ENCODE peak calls at places on chromosomes 2 and 18, in six cellular contexts. I is Caco-2; H is MM.1S; F is astrocyte of the spinal cord; J is CD8-positive, alpha-beta T cell; P is fibroblast of mammary gland. K is an unnamed sample.

GRCh38 chr2:143685439-143686078 is 556.3 kb downstream of the ARHGAP15 start:
- DNase-seq in I (no peak), H (no peak), F (no peak), J (no peak), P (no peak), K (no peak)

GRCh38 chr2:229230911-229231310 is 40.2 kb downstream of the PID1 start:
- DNase-seq in I (no peak), H (no peak), F (no peak), J (no peak), P (no peak), K (no peak)

GRCh38 chr18:78138993-78139496 is 840.6 kb upstream of the SALL3 start:
- DNase-seq in I (no peak), H (no peak), F (no peak), J (no peak), P (no peak), K (no peak)

GRCh38 chr2:212228651-212229253 is 309.9 kb downstream of the ERBB4 start:
- DNase-seq in I (no peak), H (no peak), F (peak), J (no peak), P (peak), K (no peak)

GRCh38 chr2:156343096-156343939 is 10.8 kb upstream of the NR4A2 start:
- DNase-seq in I (no peak), H (peak), F (no peak), J (no peak), P (no peak), K (no peak)

GRCh38 chr2:28080911-28081310 is 190.4 kb downstream of the BABAM2 start:
- DNase-seq in I (peak), H (no peak), F (peak), J (no peak), P (peak), K (no peak)

GRCh38 chr2:158740127-158740526 is 55.0 kb upstream of the DAPL1 start:
- DNase-seq in I (no peak), H (no peak), F (no peak), J (no peak), P (peak), K (no peak)

GRCh38 chr2:237307495-237307894 is 106.5 kb downstream of the COL6A3 start:
- DNase-seq in I (no peak), H (no peak), F (no peak), J (no peak), P (no peak), K (no peak)

GRCh38 chr18:26386002-26386401 is 159.8 kb downstream of the TAF4B start:
- DNase-seq in I (peak), H (no peak), F (peak), J (no peak), P (peak), K (no peak)

GRCh38 chr2:25664531-25665307 is 8.7 kb downstream of the DTNB start:
- DNase-seq in I (peak), H (peak), F (peak), J (no peak), P (peak), K (no peak)

GRCh38 chr2:196510246-196510645 is 129.3 kb upstream of the CCDC150 start:
- DNase-seq in I (no peak), H (no peak), F (no peak), J (no peak), P (no peak), K (no peak)

GRCh38 chr18:74266161-74266560 is 25.6 kb downstream of the CYB5A start:
- DNase-seq in I (no peak), H (no peak), F (peak), J (no peak), P (peak), K (no peak)

GRCh38 chr18:2337552-2338141 is 233.7 kb downstream of the METTL4 start:
- DNase-seq in I (no peak), H (peak), F (no peak), J (peak), P (peak), K (peak)

GRCh38 chr18:6553234-6553900 is 138.7 kb upstream of the L3MBTL4 start:
- DNase-seq in I (no peak), H (no peak), F (no peak), J (no peak), P (peak), K (no peak)

GRCh38 chr18:79904357-79905147 is 46.9 kb downstream of the SLC66A2 start:
- DNase-seq in I (no peak), H (no peak), F (no peak), J (no peak), P (no peak), K (no peak)

GRCh38 chr18:12744103-12744502 is 41.3 kb downstream of the PSMG2 start:
- DNase-seq in I (peak), H (peak), F (peak), J (no peak), P (peak), K (peak)

GRCh38 chr2:202267495-202267894 is 1.9 kb downstream of the NOP58 start:
- DNase-seq in I (no peak), H (peak), F (no peak), J (no peak), P (peak), K (peak)

GRCh38 chr2:181022652-181023051 is 42.2 kb downstream of the UBE2E3 start:
- DNase-seq in I (no peak), H (no peak), F (no peak), J (no peak), P (no peak), K (no peak)

GRCh38 chr2:104412384-104412783 is 441.5 kb upstream of the POU3F3 start:
- DNase-seq in I (peak), H (peak), F (peak), J (no peak), P (peak), K (peak)

GRCh38 chr18:79791141-79791972 is 6.4 kb upstream of the KCNG2 start:
- DNase-seq in I (peak), H (no peak), F (peak), J (no peak), P (peak), K (no peak)

GRCh38 chr18:49878996-49879585 is 65.8 kb upstream of the ACAA2 start:
- DNase-seq in I (no peak), H (no peak), F (no peak), J (no peak), P (peak), K (no peak)

GRCh38 chr2:202311823-202312388 is 46.3 kb downstream of the NOP58 start:
- DNase-seq in I (no peak), H (peak), F (no peak), J (no peak), P (no peak), K (no peak)

GRCh38 chr2:69625078-69625788 is 18.3 kb downstream of the AAK1 start:
- DNase-seq in I (no peak), H (no peak), F (no peak), J (no peak), P (no peak), K (no peak)

GRCh38 chr18:10140928-10141327 is 227.1 kb downstream of the VAPA start:
- DNase-seq in I (peak), H (peak), F (no peak), J (no peak), P (peak), K (no peak)

GRCh38 chr18:69752737-69753380 is 194.8 kb downstream of the CD226 start:
- DNase-seq in I (peak), H (no peak), F (no peak), J (no peak), P (no peak), K (no peak)

GRCh38 chr2:39787950-39788349 is 8.9 kb upstream of the THUMPD2 start:
- DNase-seq in I (no peak), H (no peak), F (no peak), J (no peak), P (no peak), K (no peak)

GRCh38 chr2:222844323-222844722 is 16.5 kb upstream of the ACSL3 start:
- DNase-seq in I (no peak), H (no peak), F (peak), J (no peak), P (peak), K (no peak)

GRCh38 chr2:145350011-145350410 is 830.1 kb upstream of the ZEB2 start:
- DNase-seq in I (no peak), H (no peak), F (peak), J (no peak), P (peak), K (no peak)

GRCh38 chr2:144382848-144383247 is 137.1 kb downstream of the ZEB2 start:
- DNase-seq in I (no peak), H (peak), F (peak), J (no peak), P (no peak), K (peak)

GRCh38 chr2:163735692-163736432 is at the start of gene FIGN:
- DNase-seq in I (no peak), H (peak), F (peak), J (no peak), P (peak), K (no peak)

GRCh38 chr18:63141777-63142176 is 177.8 kb downstream of the BCL2 start:
- DNase-seq in I (no peak), H (peak), F (no peak), J (no peak), P (no peak), K (no peak)

GRCh38 chr2:35246702-35247101 is 1108.9 kb upstream of the CRIM1 start:
- DNase-seq in I (no peak), H (no peak), F (no peak), J (no peak), P (no peak), K (no peak)

DNA sequence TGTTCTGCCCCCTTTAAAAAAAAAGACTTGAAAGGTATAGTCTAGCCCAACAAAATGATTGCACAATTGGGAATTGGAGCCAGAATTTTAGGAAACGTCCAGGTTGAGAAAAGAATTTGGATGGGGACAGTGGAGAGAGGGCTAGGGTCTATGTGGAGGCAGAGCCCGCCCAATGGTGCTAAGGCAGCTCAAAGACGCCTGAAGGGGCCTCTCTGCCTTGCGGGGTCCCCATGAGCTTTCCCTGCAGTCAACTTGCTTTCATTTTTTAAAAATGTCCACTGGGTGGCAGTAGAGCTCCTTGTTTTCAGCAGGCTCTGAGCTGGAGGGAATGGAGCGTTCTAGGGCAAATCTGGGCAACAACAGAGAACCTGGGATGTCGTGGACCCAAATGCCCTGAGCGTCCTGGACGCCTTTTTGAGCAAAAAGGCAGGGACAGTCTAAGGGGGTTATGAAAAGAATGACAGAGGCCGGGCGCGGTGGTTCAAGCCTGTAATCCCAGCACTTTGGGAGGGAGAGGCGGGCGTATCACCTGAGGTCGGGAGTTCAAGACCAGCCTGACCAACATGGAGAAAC is 40.2 kb upstream of the ITM2C start:
- DNase-seq in I (peak), H (peak), F (peak), J (peak), P (peak), K (peak)
- H3K4me3 ChIP-seq in I (no peak), H (peak), F (peak), J (no peak), P (peak), K (no peak)

GRCh38 chr2:102141011-102141914 is 1.3 kb upstream of the IL1R1 start:
- DNase-seq in I (no peak), H (no peak), F (peak), J (no peak), P (peak), K (no peak)

GRCh38 chr2:102143450-102143985 is 972 bp downstream of the IL1R1 start:
- DNase-seq in I (no peak), H (no peak), F (peak), J (no peak), P (peak), K (no peak)

GRCh38 chr2:102141915-102142828 is at the start of gene IL1R1:
- DNase-seq in I (peak), H (no peak), F (peak), J (no peak), P (peak), K (no peak)

GRCh38 chr2:102144128-102144527 is 1.6 kb downstream of the IL1R1 start:
- DNase-seq in I (no peak), H (no peak), F (no peak), J (no peak), P (peak), K (no peak)

GRCh38 chr2:102142829-102143449 is 393 bp downstream of the IL1R1 start:
- DNase-seq in I (no peak), H (no peak), F (peak), J (no peak), P (peak), K (no peak)
- H3K4me3 ChIP-seq in I (peak), H (no peak), F (peak), J (no peak), P (peak), K (no peak)

GRCh38 chr2:10329880-10330699 is 27.4 kb downstream of the HPCAL1 start:
- DNase-seq in I (peak), H (no peak), F (peak), J (no peak), P (peak), K (peak)
- H3K4me3 ChIP-seq in I (no peak), H (no peak), F (no peak), J (peak), P (no peak), K (peak)

GRCh38 chr2:23404426-23404825 is 19.4 kb downstream of the KLHL29 start:
- DNase-seq in I (no peak), H (no peak), F (peak), J (no peak), P (peak), K (peak)
- H3K4me3 ChIP-seq in I (no peak), H (no peak), F (no peak), J (no peak), P (no peak), K (no peak)

GRCh38 chr2:66573866-66574265 is 138.9 kb downstream of the MEIS1 start:
- DNase-seq in I (no peak), H (no peak), F (peak), J (no peak), P (no peak), K (no peak)
- H3K4me3 ChIP-seq in I (no peak), H (no peak), F (peak), J (no peak), P (peak), K (no peak)

GRCh38 chr2:29526587-29527586 is 394.5 kb downstream of the ALK start:
- DNase-seq in I (no peak), H (no peak), F (no peak), J (no peak), P (no peak), K (no peak)

GRCh38 chr2:29528371-29528770 is 393.0 kb downstream of the ALK start:
- DNase-seq in I (no peak), H (no peak), F (no peak), J (no peak), P (no peak), K (no peak)

GRCh38 chr2:29527947-29528346 is 393.4 kb downstream of the ALK start:
- DNase-seq in I (no peak), H (no peak), F (no peak), J (no peak), P (no peak), K (no peak)

GRCh38 chr2:29530281-29530680 is 391.1 kb downstream of the ALK start:
- DNase-seq in I (no peak), H (no peak), F (no peak), J (no peak), P (no peak), K (no peak)

GRCh38 chr2:29528891-29529520 is 392.4 kb downstream of the ALK start:
- DNase-seq in I (no peak), H (no peak), F (peak), J (no peak), P (peak), K (peak)
- H3K4me3 ChIP-seq in I (no peak), H (no peak), F (no peak), J (no peak), P (no peak), K (no peak)

GRCh38 chr2:241094924-241095420 is 7.1 kb downstream of the MTERF4 start:
- DNase-seq in I (no peak), H (no peak), F (no peak), J (no peak), P (no peak), K (no peak)
- H3K4me3 ChIP-seq in I (no peak), H (no peak), F (no peak), J (peak), P (no peak), K (no peak)

GRCh38 chr18:35303610-35304009 is 13.6 kb upstream of the ZSCAN30 start:
- DNase-seq in I (no peak), H (no peak), F (no peak), J (no peak), P (no peak), K (no peak)
- H3K4me3 ChIP-seq in I (no peak), H (no peak), F (no peak), J (no peak), P (no peak), K (no peak)

GRCh38 chr2:127358971-127359370 is 28.8 kb downstream of the MAP3K2 start:
- DNase-seq in I (no peak), H (no peak), F (no peak), J (no peak), P (no peak), K (no peak)
- H3K4me3 ChIP-seq in I (no peak), H (no peak), F (no peak), J (no peak), P (no peak), K (no peak)

K was measured in Jurkat, Clone E6-1.